ENCODE peak calls at places on chromosomes 7 and 10, in nine cellular contexts. One of them, this sample, is unnamed. For H3K9me3 and H3K4me1, the result is how much of the 10 kb centered on the place peaks cover.

GRCh38 chr10:127218658-127219057 is 22.3 kb upstream of the INSYN2A start:
- DNase-seq in tibial nerve: no peak
- DNase-seq in cardiac muscle cell: no peak
- DNase-seq in SJSA1: no peak
- DNase-seq in neural progenitor cell: no peak
- DNase-seq in IMR-90: no peak
- DNase-seq in ovary: no peak
- DNase-seq in CD8-positive, alpha-beta T cell: no peak
- DNase-seq in mesenchymal stem cell: no peak
- DNase-seq in this sample: no peak

GRCh38 chr10:128242641-128243040 is 116.4 kb upstream of the MKI67 start:
- DNase-seq in tibial nerve: no peak
- DNase-seq in cardiac muscle cell: no peak
- DNase-seq in SJSA1: no peak
- DNase-seq in neural progenitor cell: no peak
- DNase-seq in IMR-90: no peak
- DNase-seq in ovary: no peak
- DNase-seq in CD8-positive, alpha-beta T cell: no peak
- DNase-seq in mesenchymal stem cell: no peak
- DNase-seq in this sample: no peak

GRCh38 chr7:13092708-13093005 is 405.2 kb downstream of the ARL4A start:
- DNase-seq in tibial nerve: no peak
- DNase-seq in cardiac muscle cell: no peak
- DNase-seq in SJSA1: no peak
- DNase-seq in neural progenitor cell: no peak
- DNase-seq in IMR-90: no peak
- DNase-seq in ovary: no peak
- DNase-seq in CD8-positive, alpha-beta T cell: no peak
- DNase-seq in mesenchymal stem cell: no peak
- DNase-seq in this sample: no peak

GRCh38 chr10:117175215-117175900 is 21.9 kb upstream of the KCNK18 start:
- DNase-seq in tibial nerve: peak
- DNase-seq in cardiac muscle cell: peak
- DNase-seq in SJSA1: no peak
- DNase-seq in neural progenitor cell: no peak
- DNase-seq in IMR-90: no peak
- DNase-seq in ovary: peak
- DNase-seq in CD8-positive, alpha-beta T cell: no peak
- DNase-seq in mesenchymal stem cell: peak
- DNase-seq in this sample: peak

GRCh38 chr10:13683017-13683416 is 96.3 kb downstream of the PRPF18 start:
- DNase-seq in tibial nerve: no peak
- DNase-seq in cardiac muscle cell: no peak
- DNase-seq in SJSA1: no peak
- DNase-seq in neural progenitor cell: no peak
- DNase-seq in IMR-90: no peak
- DNase-seq in ovary: no peak
- DNase-seq in CD8-positive, alpha-beta T cell: no peak
- DNase-seq in mesenchymal stem cell: no peak
- DNase-seq in this sample: no peak

GRCh38 chr7:100048680-100049079 is 894 bp upstream of the ZSCAN21 start:
- DNase-seq in tibial nerve: no peak
- DNase-seq in cardiac muscle cell: no peak
- DNase-seq in SJSA1: no peak
- DNase-seq in neural progenitor cell: no peak
- DNase-seq in IMR-90: no peak
- DNase-seq in ovary: no peak
- DNase-seq in CD8-positive, alpha-beta T cell: no peak
- DNase-seq in mesenchymal stem cell: no peak
- DNase-seq in this sample: no peak

GRCh38 chr10:27525819-27526218 is 21.7 kb downstream of the RAB18 start:
- DNase-seq in tibial nerve: no peak
- DNase-seq in cardiac muscle cell: peak
- DNase-seq in SJSA1: no peak
- DNase-seq in neural progenitor cell: no peak
- DNase-seq in IMR-90: peak
- DNase-seq in ovary: no peak
- DNase-seq in CD8-positive, alpha-beta T cell: no peak
- DNase-seq in mesenchymal stem cell: peak
- DNase-seq in this sample: no peak

GRCh38 chr10:88288621-88289059 is 294.5 kb downstream of the RNLS start:
- DNase-seq in tibial nerve: no peak
- DNase-seq in cardiac muscle cell: no peak
- DNase-seq in SJSA1: no peak
- DNase-seq in neural progenitor cell: no peak
- DNase-seq in IMR-90: no peak
- DNase-seq in ovary: no peak
- DNase-seq in CD8-positive, alpha-beta T cell: no peak
- DNase-seq in mesenchymal stem cell: no peak
- DNase-seq in this sample: no peak

GRCh38 chr10:79149662-79150443 is 81.1 kb downstream of the ZMIZ1 start:
- DNase-seq in tibial nerve: peak
- DNase-seq in cardiac muscle cell: no peak
- DNase-seq in SJSA1: peak
- DNase-seq in neural progenitor cell: peak
- DNase-seq in IMR-90: peak
- DNase-seq in ovary: peak
- DNase-seq in CD8-positive, alpha-beta T cell: peak
- DNase-seq in mesenchymal stem cell: peak
- DNase-seq in this sample: peak

GRCh38 chr10:6009159-6009558 is 31.8 kb upstream of the IL15RA start:
- DNase-seq in tibial nerve: no peak
- DNase-seq in cardiac muscle cell: no peak
- DNase-seq in SJSA1: no peak
- DNase-seq in neural progenitor cell: no peak
- DNase-seq in IMR-90: peak
- DNase-seq in ovary: no peak
- DNase-seq in CD8-positive, alpha-beta T cell: no peak
- DNase-seq in mesenchymal stem cell: peak
- DNase-seq in this sample: no peak

GRCh38 chr7:13240349-13240748 is 552.9 kb downstream of the ARL4A start:
- DNase-seq in tibial nerve: no peak
- DNase-seq in cardiac muscle cell: no peak
- DNase-seq in SJSA1: no peak
- DNase-seq in neural progenitor cell: no peak
- DNase-seq in IMR-90: peak
- DNase-seq in ovary: no peak
- DNase-seq in CD8-positive, alpha-beta T cell: no peak
- DNase-seq in mesenchymal stem cell: peak
- DNase-seq in this sample: no peak

GRCh38 chr10:73717564-73717963 is 19.7 kb upstream of the AGAP5 start:
- DNase-seq in tibial nerve: no peak
- DNase-seq in cardiac muscle cell: no peak
- DNase-seq in SJSA1: no peak
- DNase-seq in neural progenitor cell: no peak
- DNase-seq in IMR-90: no peak
- DNase-seq in ovary: no peak
- DNase-seq in CD8-positive, alpha-beta T cell: no peak
- DNase-seq in mesenchymal stem cell: no peak
- DNase-seq in this sample: no peak

GRCh38 chr7:30062587-30062986 is 34.4 kb downstream of the PLEKHA8 start:
- DNase-seq in tibial nerve: no peak
- DNase-seq in cardiac muscle cell: peak
- DNase-seq in SJSA1: peak
- DNase-seq in neural progenitor cell: peak
- DNase-seq in IMR-90: peak
- DNase-seq in ovary: no peak
- DNase-seq in CD8-positive, alpha-beta T cell: no peak
- DNase-seq in mesenchymal stem cell: peak
- DNase-seq in this sample: no peak

GRCh38 chr7:100162874-100163533 is 4.5 kb upstream of the TRAPPC14 start:
- DNase-seq in tibial nerve: no peak
- DNase-seq in cardiac muscle cell: no peak
- DNase-seq in SJSA1: no peak
- DNase-seq in neural progenitor cell: no peak
- DNase-seq in IMR-90: no peak
- DNase-seq in ovary: peak
- DNase-seq in CD8-positive, alpha-beta T cell: no peak
- DNase-seq in mesenchymal stem cell: no peak
- DNase-seq in this sample: no peak

GRCh38 chr7:37833107-37833817 is 15.1 kb upstream of the NME8 start:
- DNase-seq in tibial nerve: peak
- DNase-seq in cardiac muscle cell: peak
- DNase-seq in SJSA1: no peak
- DNase-seq in neural progenitor cell: peak
- DNase-seq in IMR-90: peak
- DNase-seq in ovary: peak
- DNase-seq in CD8-positive, alpha-beta T cell: peak
- DNase-seq in mesenchymal stem cell: peak
- DNase-seq in this sample: peak

GRCh38 chr10:9579110-9579705 is 1438.5 kb upstream of the CELF2 start:
- DNase-seq in tibial nerve: no peak
- DNase-seq in cardiac muscle cell: no peak
- DNase-seq in SJSA1: no peak
- DNase-seq in neural progenitor cell: no peak
- DNase-seq in IMR-90: peak
- DNase-seq in ovary: no peak
- DNase-seq in CD8-positive, alpha-beta T cell: no peak
- DNase-seq in mesenchymal stem cell: peak
- DNase-seq in this sample: no peak

GRCh38 chr7:41013117-41013516 is 689.8 kb downstream of the INHBA start:
- DNase-seq in tibial nerve: no peak
- DNase-seq in cardiac muscle cell: no peak
- DNase-seq in SJSA1: no peak
- DNase-seq in neural progenitor cell: no peak
- DNase-seq in IMR-90: no peak
- DNase-seq in ovary: no peak
- DNase-seq in CD8-positive, alpha-beta T cell: no peak
- DNase-seq in mesenchymal stem cell: no peak
- DNase-seq in this sample: no peak

GRCh38 chr7:150449206-150449956 is 1.0 kb upstream of the GIMAP8 start:
- DNase-seq in tibial nerve: no peak
- DNase-seq in cardiac muscle cell: no peak
- DNase-seq in SJSA1: no peak
- DNase-seq in neural progenitor cell: no peak
- DNase-seq in IMR-90: no peak
- DNase-seq in ovary: no peak
- DNase-seq in CD8-positive, alpha-beta T cell: peak
- DNase-seq in mesenchymal stem cell: no peak
- DNase-seq in this sample: no peak

GRCh38 chr7:152402384-152403250 is 33.2 kb downstream of the KMT2C start:
- DNase-seq in tibial nerve: no peak
- DNase-seq in cardiac muscle cell: no peak
- DNase-seq in SJSA1: peak
- DNase-seq in neural progenitor cell: no peak
- DNase-seq in IMR-90: peak
- DNase-seq in ovary: no peak
- DNase-seq in CD8-positive, alpha-beta T cell: no peak
- DNase-seq in mesenchymal stem cell: no peak
- DNase-seq in this sample: no peak

GRCh38 chr10:79082631-79083581 is 14.1 kb downstream of the ZMIZ1 start:
- DNase-seq in tibial nerve: no peak
- DNase-seq in cardiac muscle cell: no peak
- DNase-seq in SJSA1: no peak
- DNase-seq in neural progenitor cell: no peak
- DNase-seq in IMR-90: peak
- DNase-seq in ovary: no peak
- DNase-seq in CD8-positive, alpha-beta T cell: no peak
- DNase-seq in mesenchymal stem cell: no peak
- DNase-seq in this sample: no peak

DNA sequence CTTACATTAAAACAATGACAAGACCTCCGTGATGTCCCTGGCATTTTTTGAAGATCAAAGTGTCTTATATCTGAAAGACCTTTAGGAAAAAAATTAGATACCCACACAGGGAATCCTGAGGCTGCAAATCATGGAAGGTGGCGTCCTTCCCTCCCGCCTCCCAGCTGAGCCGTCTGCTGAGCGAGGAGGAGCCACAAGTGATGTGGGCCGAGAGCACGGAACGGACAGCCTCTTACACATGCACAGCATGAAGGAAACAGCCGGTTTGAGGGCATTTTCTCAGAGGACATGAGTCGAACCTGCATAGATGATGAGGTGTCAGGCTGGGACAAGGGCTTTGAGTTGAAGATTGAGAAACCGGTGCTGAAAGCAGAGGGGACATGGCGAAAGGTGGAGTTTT is 163.3 kb downstream of the ADARB2 start:
- DNase-seq in tibial nerve: no peak
- DNase-seq in cardiac muscle cell: no peak
- DNase-seq in SJSA1: no peak
- DNase-seq in neural progenitor cell: no peak
- DNase-seq in IMR-90: no peak
- DNase-seq in ovary: no peak
- DNase-seq in CD8-positive, alpha-beta T cell: no peak
- DNase-seq in mesenchymal stem cell: no peak
- DNase-seq in this sample: peak
- H3K9me3 ChIP-seq in tibial nerve: under half
- H3K9me3 ChIP-seq in cardiac muscle cell: under half
- H3K9me3 ChIP-seq in SJSA1: under half
- H3K9me3 ChIP-seq in neural progenitor cell: under half
- H3K9me3 ChIP-seq in IMR-90: half or more
- H3K9me3 ChIP-seq in ovary: under half
- H3K9me3 ChIP-seq in CD8-positive, alpha-beta T cell: under half
- H3K9me3 ChIP-seq in mesenchymal stem cell: under half
- H3K9me3 ChIP-seq in this sample: under half

GRCh38 chr7:50411333-50412028 is 38.7 kb downstream of the FIGNL1 start:
- DNase-seq in tibial nerve: no peak
- DNase-seq in cardiac muscle cell: no peak
- DNase-seq in SJSA1: no peak
- DNase-seq in neural progenitor cell: no peak
- DNase-seq in IMR-90: no peak
- DNase-seq in ovary: no peak
- DNase-seq in CD8-positive, alpha-beta T cell: no peak
- DNase-seq in mesenchymal stem cell: no peak
- DNase-seq in this sample: no peak
- H3K4me1 ChIP-seq in tibial nerve: under half
- H3K4me1 ChIP-seq in cardiac muscle cell: under half
- H3K4me1 ChIP-seq in SJSA1: under half
- H3K4me1 ChIP-seq in neural progenitor cell: under half
- H3K4me1 ChIP-seq in IMR-90: under half
- H3K4me1 ChIP-seq in ovary: under half
- H3K4me1 ChIP-seq in CD8-positive, alpha-beta T cell: under half
- H3K4me1 ChIP-seq in mesenchymal stem cell: under half
- H3K4me1 ChIP-seq in this sample: under half

GRCh38 chr7:56157238-56157790 is 41.1 kb upstream of the NUPR2 start:
- DNase-seq in tibial nerve: no peak
- DNase-seq in cardiac muscle cell: no peak
- DNase-seq in SJSA1: no peak
- DNase-seq in neural progenitor cell: no peak
- DNase-seq in IMR-90: no peak
- DNase-seq in ovary: no peak
- DNase-seq in CD8-positive, alpha-beta T cell: no peak
- DNase-seq in mesenchymal stem cell: no peak
- DNase-seq in this sample: no peak
- H3K9me3 ChIP-seq in tibial nerve: under half
- H3K9me3 ChIP-seq in cardiac muscle cell: under half
- H3K9me3 ChIP-seq in SJSA1: under half
- H3K9me3 ChIP-seq in neural progenitor cell: under half
- H3K9me3 ChIP-seq in IMR-90: under half
- H3K9me3 ChIP-seq in ovary: under half
- H3K9me3 ChIP-seq in CD8-positive, alpha-beta T cell: under half
- H3K9me3 ChIP-seq in mesenchymal stem cell: under half
- H3K9me3 ChIP-seq in this sample: under half

DNA sequence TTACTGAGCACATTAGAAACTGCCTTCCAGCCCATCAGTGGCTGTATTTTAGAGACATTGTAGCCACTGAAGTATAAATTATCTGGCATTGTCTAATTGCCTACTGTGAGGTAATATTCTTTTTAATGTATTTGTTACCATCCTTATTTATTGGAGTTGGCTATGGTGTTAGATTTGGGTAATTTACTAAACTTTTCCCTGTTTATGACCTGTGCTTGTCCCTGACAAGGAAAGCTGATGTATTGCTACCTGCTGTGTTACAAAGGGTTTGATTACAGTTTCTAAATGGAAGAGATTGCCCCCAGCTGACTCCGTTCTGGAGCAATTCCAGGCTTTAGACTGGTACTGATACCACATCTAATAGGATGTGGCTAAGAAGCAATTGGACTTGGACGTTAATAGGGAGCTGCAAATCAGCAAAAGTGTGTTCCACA is 12.3 kb upstream of the ASCC1 start:
- DNase-seq in tibial nerve: no peak
- DNase-seq in cardiac muscle cell: no peak
- DNase-seq in SJSA1: no peak
- DNase-seq in neural progenitor cell: no peak
- DNase-seq in IMR-90: no peak
- DNase-seq in ovary: no peak
- DNase-seq in CD8-positive, alpha-beta T cell: no peak
- DNase-seq in mesenchymal stem cell: no peak
- DNase-seq in this sample: no peak
- H3K4me1 ChIP-seq in tibial nerve: under half
- H3K4me1 ChIP-seq in cardiac muscle cell: under half
- H3K4me1 ChIP-seq in SJSA1: under half
- H3K4me1 ChIP-seq in neural progenitor cell: under half
- H3K4me1 ChIP-seq in IMR-90: under half
- H3K4me1 ChIP-seq in ovary: under half
- H3K4me1 ChIP-seq in CD8-positive, alpha-beta T cell: under half
- H3K4me1 ChIP-seq in mesenchymal stem cell: under half
- H3K4me1 ChIP-seq in this sample: under half

This sample was measured in right lobe of liver.